ENCODE peak calls at places on chromosomes 4 and X, in six cellular contexts. W, P, I, A, K and M are unnamed samples.

GRCh38 chr4:28357985-28358384 is 1497.3 kb downstream of the STIM2 start:
- DNase-seq in A (no peak), K (no peak), I (no peak), P (no peak), W (peak; percentile 40), M (no peak)

GRCh38 chr4:3290889-3291321 is 1.9 kb upstream of the RGS12 start:
- DNase-seq in P (no peak), W (no peak), I (no peak), A (no peak), K (peak; percentile 63), M (no peak)

GRCh38 chr4:155271557-155271956 is 63.1 kb downstream of the NPY2R start:
- DNase-seq in K (no peak), I (no peak), A (no peak), P (no peak), W (no peak), M (no peak)

GRCh38 chr4:74157116-74157742 is 689 bp upstream of the MTHFD2L start:
- DNase-seq in I (no peak), P (no peak), W (no peak), A (no peak), K (no peak), M (no peak)

GRCh38 chr4:78293841-78294301 is 236.7 kb downstream of the FRAS1 start:
- DNase-seq in P (no peak), W (no peak), K (no peak), A (no peak), I (no peak), M (no peak)

GRCh38 chr4:55609393-55609821 is 17.4 kb upstream of the PDCL2 start:
- DNase-seq in K (no peak), A (no peak), W (no peak), I (peak; percentile 25), P (no peak), M (no peak)

GRCh38 chr4:147801820-147802219 is 69.9 kb downstream of the ARHGAP10 start:
- DNase-seq in K (no peak), A (no peak), I (no peak), W (no peak), P (no peak), M (no peak)

GRCh38 chr4:77697860-77698599 is 92.4 kb downstream of the CXCL13 start:
- DNase-seq in A (no peak), I (no peak), W (peak; percentile 65), P (no peak), K (no peak), M (no peak)

GRCh38 chr4:29539226-29539625 is 1180.9 kb upstream of the PCDH7 start:
- DNase-seq in P (no peak), W (no peak), I (no peak), A (no peak), K (no peak), M (no peak)

GRCh38 chr4:151563194-151563593 is 154.2 kb downstream of the FHIP1A start:
- DNase-seq in P (no peak), K (no peak), I (no peak), W (no peak), A (no peak), M (no peak)

GRCh38 chr4:105495667-105496066 is 21.8 kb upstream of the PPA2 start:
- DNase-seq in K (no peak), I (no peak), P (no peak), A (no peak), W (no peak), M (no peak)

GRCh38 chrX:111869639-111870034 is 6.3 kb upstream of the TRPC5OS start:
- DNase-seq in P (peak; percentile 0), W (peak; percentile 64), A (no peak), K (no peak), I (peak; percentile 54), M (no peak)

GRCh38 chrX:40281341-40282005 is 183.7 kb upstream of the BCOR start:
- DNase-seq in I (no peak), A (no peak), K (no peak), P (no peak), W (no peak), M (no peak)

GRCh38 chr4:52640808-52641595 is 18.1 kb downstream of the USP46 start:
- DNase-seq in W (no peak), A (no peak), I (no peak), P (no peak), K (no peak), M (no peak)

GRCh38 chr4:19304028-19304427 is 947.7 kb upstream of the SLIT2 start:
- DNase-seq in W (no peak), K (no peak), I (no peak), P (no peak), A (no peak), M (no peak)

GRCh38 chr4:140220053-140220452 is 66.1 kb upstream of the MAML3 start:
- DNase-seq in A (no peak), P (no peak), W (no peak), K (no peak), I (no peak), M (no peak)

DNA sequence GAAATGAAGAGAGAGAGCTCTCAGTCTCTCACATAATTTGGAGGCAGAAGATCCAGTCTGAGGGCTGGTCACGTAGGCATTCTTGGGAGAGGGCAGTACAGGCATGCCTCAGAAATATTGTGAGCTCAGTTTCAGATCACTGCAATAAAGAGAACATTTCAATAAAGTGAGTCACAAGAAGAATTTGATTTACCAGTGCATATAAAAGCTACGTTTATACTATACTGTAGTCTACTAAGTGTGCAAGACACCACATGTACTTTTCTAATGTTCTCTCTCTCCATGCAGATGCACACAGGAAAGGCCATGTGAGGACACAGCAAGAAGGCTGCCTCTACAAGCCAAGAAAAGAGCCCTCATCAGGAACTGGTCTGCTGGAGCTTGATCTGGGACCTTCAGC is 583.5 kb upstream of the FAT1 start:
- DNase-seq in K (no peak), I (no peak), W (no peak), P (no peak), A (no peak), M (no peak)
- H3K27ac ChIP-seq in K (no peak overlapping the region), I (no peak overlapping the region), W (no peak overlapping the region), P (no peak overlapping the region), A (no peak overlapping the region), M (no peak overlapping the region)

GRCh38 chr4:89492476-89493110 is 185.0 kb upstream of the GPRIN3 start:
- DNase-seq in I (no peak), W (no peak), K (no peak), A (no peak), P (no peak), M (no peak)
- H3K27ac ChIP-seq in I (no peak overlapping the region), W (no peak overlapping the region), K (no peak overlapping the region), A (no peak overlapping the region), P (no peak overlapping the region), M (no peak overlapping the region)

DNA sequence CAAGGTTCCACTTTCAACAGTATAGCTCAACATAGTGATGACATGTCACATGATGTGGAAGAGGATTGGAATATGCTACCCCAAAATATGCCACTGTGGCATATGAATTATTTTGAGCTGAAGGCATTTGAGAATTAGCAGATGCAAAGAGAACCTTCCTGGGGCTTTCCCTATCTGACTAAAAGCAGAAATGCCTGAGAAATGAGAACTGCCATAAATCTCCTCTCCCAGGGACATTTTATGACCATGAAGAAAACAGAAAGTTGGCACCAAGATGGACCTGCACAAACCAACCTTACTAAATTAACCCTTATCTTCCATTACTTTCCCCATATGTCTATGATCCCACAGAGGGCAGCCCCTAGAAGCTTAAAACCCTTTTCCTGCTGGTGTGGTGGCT is 24.9 kb downstream of the CDKN2AIP start:
- DNase-seq in P (no peak), K (no peak), W (no peak), A (no peak), I (no peak), M (no peak)
- H3K27ac ChIP-seq in P (no peak overlapping the region), K (no peak overlapping the region), W (no peak overlapping the region), A (no peak overlapping the region), I (no peak overlapping the region), M (no peak overlapping the region)

GRCh38 chrX:46770817-46771163 is 11.9 kb upstream of the SLC9A7 start:
- DNase-seq in P (no peak), W (no peak), A (no peak), K (no peak), I (no peak), M (no peak)
- H3K27ac ChIP-seq in P (no peak overlapping the region), W (no peak overlapping the region), A (no peak overlapping the region), K (no peak overlapping the region), I (no peak overlapping the region), M (no peak overlapping the region)

GRCh38 chr4:83606435-83606834 is 70.5 kb downstream of the GPAT3 start:
- DNase-seq in P (no peak), A (no peak), W (no peak), I (no peak), K (no peak), M (no peak)

GRCh38 chr4:83605744-83606172 is 69.8 kb downstream of the GPAT3 start:
- DNase-seq in W (no peak), P (no peak), A (no peak), I (no peak), K (no peak), M (no peak)

GRCh38 chr4:83604315-83604714 is 68.4 kb downstream of the GPAT3 start:
- DNase-seq in A (no peak), K (no peak), P (no peak), I (no peak), W (no peak), M (no peak)

GRCh38 chr4:83606898-83607297 is 71.0 kb downstream of the GPAT3 start:
- DNase-seq in K (no peak), P (no peak), W (no peak), A (no peak), I (no peak), M (no peak)

GRCh38 chr4:83605216-83605615 is 69.3 kb downstream of the GPAT3 start:
- DNase-seq in K (no peak), I (no peak), W (no peak), A (no peak), P (no peak), M (no peak)
- H3K27ac ChIP-seq in K (no peak overlapping the region), I (no peak overlapping the region), W (no peak overlapping the region), A (no peak overlapping the region), P (no peak overlapping the region), M (no peak overlapping the region)

GRCh38 chrX:20263474-20263873 is 3.2 kb downstream of the RPS6KA3 start:
- DNase-seq in I (peak; percentile 61), W (no peak), P (no peak), K (no peak), A (no peak), M (no peak)
- H3K27ac ChIP-seq in I (peak overlapping the region; percentile 35), W (no peak overlapping the region), P (no peak overlapping the region), K (no peak overlapping the region), A (no peak overlapping the region), M (no peak overlapping the region)

DNA sequence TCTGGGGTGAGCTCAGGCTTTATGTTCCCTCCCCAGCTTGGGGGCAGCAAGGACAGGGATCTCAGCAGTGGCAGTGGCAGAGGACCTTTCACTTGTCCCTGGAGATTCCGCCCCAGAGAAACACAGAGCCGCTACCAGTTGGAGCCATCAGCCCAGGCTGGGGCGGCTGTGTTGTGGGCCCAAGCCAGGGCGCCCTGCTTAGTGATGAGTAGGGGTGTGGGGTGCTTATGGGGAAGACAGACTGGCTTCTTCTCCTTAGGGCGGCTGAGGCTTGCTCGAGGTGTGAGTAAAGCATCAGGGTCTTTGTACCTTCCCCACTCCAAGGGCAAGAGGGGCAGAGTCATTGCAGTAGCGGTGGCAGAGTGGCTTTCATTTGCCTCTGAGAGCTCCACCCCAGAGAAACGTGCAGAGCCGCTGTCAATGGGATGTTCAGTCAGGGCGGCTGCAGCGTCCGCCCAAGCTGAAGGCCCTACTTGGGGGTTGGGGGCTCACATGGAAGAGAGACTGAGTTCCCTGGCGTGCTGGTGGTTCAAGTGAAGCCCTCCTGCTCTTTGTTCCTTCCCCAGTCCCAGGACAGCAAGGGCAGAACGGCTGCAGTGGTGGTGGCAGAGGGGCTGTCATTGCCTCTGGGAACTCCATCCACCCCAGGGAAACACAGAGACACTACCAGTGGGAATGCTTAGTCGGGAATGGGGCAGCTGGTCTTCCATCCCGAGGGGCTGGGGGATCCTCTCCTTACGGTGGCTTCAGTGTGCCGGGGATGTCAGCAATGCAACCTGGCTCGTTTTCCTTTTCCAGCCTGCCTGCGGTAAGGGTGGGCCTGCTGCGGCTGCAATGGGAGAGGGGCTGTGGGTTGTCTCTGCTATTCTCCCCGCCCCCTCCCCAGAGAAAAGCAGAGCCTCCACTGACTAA is 2142.5 kb upstream of the TENM3 start:
- DNase-seq in A (no peak), W (peak; percentile 27), I (no peak), P (no peak), K (no peak), M (no peak)
- H3K27ac ChIP-seq in A (no peak overlapping the region), W (no peak overlapping the region), I (no peak overlapping the region), P (no peak overlapping the region), K (no peak overlapping the region), M (no peak overlapping the region)